ENCODE peak calls at places on chromosomes 3 and 15, in seven cellular contexts. O, G, K, N, E, Y and F are unnamed samples.
A peak's percentile ranks its signal among the peaks of the same experiment; 100 is the strongest.

GRCh38 chr15:27845535-27846369 is 253.4 kb downstream of the OCA2 start:
- DNase-seq in O (no peak), G (no peak), K (no peak), N (no peak), E (no peak), Y (no peak), F (no peak)

GRCh38 chr15:57031605-57032004 is 113.2 kb downstream of the TCF12 start:
- DNase-seq in O (no peak), G (no peak), K (no peak), N (no peak), E (peak; percentile 46), Y (no peak), F (no peak)

GRCh38 chr15:64561997-64562396 is 101.6 kb downstream of the ZNF609 start:
- DNase-seq in O (no peak), G (no peak), K (no peak), N (no peak), E (no peak), Y (no peak), F (no peak)

GRCh38 chr15:100565591-100565990 is 36.4 kb downstream of the LINS1 start:
- DNase-seq in O (no peak), G (no peak), K (no peak), N (no peak), E (no peak), Y (no peak), F (no peak)

GRCh38 chr3:51388286-51389029 is 2.6 kb upstream of the RBM15B start:
- DNase-seq in O (peak; percentile 60), G (no peak), K (peak; percentile 63), N (peak; percentile 47), E (peak; percentile 18), Y (no peak), F (no peak)

GRCh38 chr3:61682671-61683408 is 121.5 kb downstream of the PTPRG start:
- DNase-seq in O (no peak), G (no peak), K (no peak), N (no peak), E (no peak), Y (no peak), F (no peak)

GRCh38 chr3:181723064-181723463 is 11.3 kb downstream of the SOX2 start:
- DNase-seq in O (no peak), G (no peak), K (no peak), N (no peak), E (no peak), Y (no peak), F (no peak)

GRCh38 chr3:139295040-139295439 is 48.8 kb upstream of the MRPS22 start:
- DNase-seq in O (no peak), G (no peak), K (no peak), N (no peak), E (no peak), Y (peak; percentile 25), F (no peak)

GRCh38 chr3:196163212-196163611 is 48.0 kb downstream of the ZDHHC19 start:
- DNase-seq in O (no peak), G (no peak), K (no peak), N (no peak), E (no peak), Y (peak; percentile 23), F (no peak)

GRCh38 chr15:56243774-56244236 is at the start of gene RFX7:
- DNase-seq in O (peak; percentile 84), G (peak; percentile 91), K (peak; percentile 60), N (peak; percentile 85), E (peak; percentile 83), Y (peak; percentile 88), F (peak; percentile 72)

GRCh38 chr3:66989241-66989640 is 8.9 kb upstream of the KBTBD8 start:
- DNase-seq in O (no peak), G (no peak), K (no peak), N (no peak), E (no peak), Y (no peak), F (no peak)

GRCh38 chr3:11641683-11642407 is 1.9 kb downstream of the VGLL4 start:
- DNase-seq in O (no peak), G (no peak), K (no peak), N (no peak), E (no peak), Y (no peak), F (no peak)

GRCh38 chr3:171640520-171641412 is 169.5 kb downstream of the PLD1 start:
- DNase-seq in O (no peak), G (no peak), K (no peak), N (no peak), E (no peak), Y (no peak), F (no peak)

DNA sequence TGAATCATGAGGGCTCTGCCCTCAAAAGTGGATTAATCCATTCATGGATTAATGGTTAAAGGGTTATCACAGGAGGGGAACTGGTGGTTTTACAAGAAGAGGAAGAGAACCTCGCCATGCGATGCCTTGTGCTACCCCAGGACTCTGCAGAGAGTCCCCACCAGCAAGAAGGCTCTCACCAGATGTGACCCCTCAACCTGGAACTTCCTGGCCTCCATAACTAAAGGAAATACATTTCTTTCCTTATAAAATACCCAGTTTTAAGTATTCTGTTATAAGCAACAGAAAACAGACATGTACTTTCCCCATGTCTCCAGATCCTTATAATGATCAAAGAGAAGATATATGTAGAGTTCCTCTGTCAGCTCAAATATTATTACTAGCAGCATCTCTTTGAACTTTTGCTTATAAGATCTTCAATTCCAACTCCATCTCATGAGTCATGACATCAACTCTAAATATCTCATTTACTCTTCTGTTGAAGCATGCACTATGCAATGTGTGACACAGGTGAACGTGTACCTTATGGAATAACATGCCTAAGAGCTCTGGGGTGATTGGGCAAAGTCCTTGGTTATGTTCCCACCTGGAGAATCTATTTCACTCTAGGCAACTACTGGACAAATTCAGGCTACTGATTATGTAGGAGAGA is 37.5 kb upstream of the ZBTB38 start:
- DNase-seq in O (no peak), G (no peak), K (no peak), N (no peak), E (no peak), Y (no peak), F (no peak)
- H3K27ac ChIP-seq in O (peak overlapping the region; percentile 35), G (no peak overlapping the region), K (no peak overlapping the region), N (no peak overlapping the region), E (no peak overlapping the region), Y (peak overlapping the region; percentile 13), F (no peak overlapping the region)

GRCh38 chr15:70852501-70853269 is 1.3 kb downstream of the LARP6 start:
- DNase-seq in O (no peak), G (no peak), K (no peak), N (no peak), E (no peak), Y (no peak), F (no peak)

GRCh38 chr15:70853270-70853854 is 595 bp downstream of the LARP6 start:
- DNase-seq in O (peak; percentile 76), G (no peak), K (no peak), N (no peak), E (peak; percentile 21), Y (peak; percentile 63), F (no peak)

GRCh38 chr15:70854669-70854976 is 666 bp upstream of the LARP6 start:
- DNase-seq in O (no peak), G (no peak), K (no peak), N (no peak), E (no peak), Y (no peak), F (no peak)

GRCh38 chr15:70855764-70856163 is 1.8 kb upstream of the LARP6 start:
- DNase-seq in O (no peak), G (no peak), K (no peak), N (no peak), E (no peak), Y (no peak), F (no peak)

GRCh38 chr15:70853855-70854668 is at the start of gene LARP6:
- DNase-seq in O (peak; percentile 84), G (no peak), K (peak; percentile 56), N (peak; percentile 56), E (peak; percentile 53), Y (peak; percentile 81), F (no peak)
- H3K4me3 ChIP-seq in O (peak within 1 kb of the TSS; percentile 78), G (peak within 1 kb of the TSS; percentile 60), K (peak within 1 kb of the TSS; percentile 99), N (peak within 1 kb of the TSS; percentile 39), E (peak within 1 kb of the TSS; percentile 10), Y (peak within 1 kb of the TSS; percentile 81), F (no peak within 1 kb of the TSS)

DNA sequence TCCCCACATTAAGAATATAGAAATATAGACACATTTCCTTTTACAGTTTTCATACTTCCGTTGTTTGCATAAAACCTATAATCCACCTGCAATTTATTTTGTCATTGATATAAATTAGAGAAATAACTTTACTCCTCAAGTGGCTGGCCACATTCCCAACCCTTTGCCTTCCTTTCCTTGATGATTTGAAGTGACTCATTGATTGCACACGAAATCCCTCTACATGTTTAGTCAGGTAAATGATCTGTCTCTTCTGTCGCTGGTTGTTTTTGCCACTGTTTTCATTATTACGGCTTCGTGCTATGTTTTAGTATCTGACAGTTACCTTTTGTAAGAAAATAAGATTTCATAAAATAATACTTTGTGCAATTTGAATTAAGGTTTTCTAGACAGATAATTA is 272.2 kb upstream of the NR2E3 start:
- DNase-seq in O (no peak), G (no peak), K (no peak), N (no peak), E (no peak), Y (no peak), F (no peak)
- H3K27ac ChIP-seq in O (no peak overlapping the region), G (no peak overlapping the region), K (no peak overlapping the region), N (no peak overlapping the region), E (no peak overlapping the region), Y (no peak overlapping the region), F (no peak overlapping the region)

GRCh38 chr15:99502661-99503060 is 63.1 kb upstream of the MEF2A start:
- DNase-seq in O (no peak), G (no peak), K (no peak), N (no peak), E (no peak), Y (no peak), F (no peak)
- H3K4me3 ChIP-seq in O (no peak overlapping the region), G (no peak overlapping the region), K (no peak overlapping the region), N (no peak overlapping the region), E (no peak overlapping the region), Y (no peak overlapping the region), F (no peak overlapping the region)

GRCh38 chr3:46977811-46978195 is 1.3 kb upstream of the CCDC12 start:
- DNase-seq in O (no peak), G (no peak), K (peak; percentile 49), N (no peak), E (no peak), Y (peak; percentile 41), F (peak; percentile 7)
- H3K27ac ChIP-seq in O (peak overlapping the region; percentile 77), G (peak overlapping the region; percentile 91), K (peak overlapping the region; percentile 95), N (no peak overlapping the region), E (no peak overlapping the region), Y (peak overlapping the region; percentile 93), F (peak overlapping the region; percentile 91)

DNA sequence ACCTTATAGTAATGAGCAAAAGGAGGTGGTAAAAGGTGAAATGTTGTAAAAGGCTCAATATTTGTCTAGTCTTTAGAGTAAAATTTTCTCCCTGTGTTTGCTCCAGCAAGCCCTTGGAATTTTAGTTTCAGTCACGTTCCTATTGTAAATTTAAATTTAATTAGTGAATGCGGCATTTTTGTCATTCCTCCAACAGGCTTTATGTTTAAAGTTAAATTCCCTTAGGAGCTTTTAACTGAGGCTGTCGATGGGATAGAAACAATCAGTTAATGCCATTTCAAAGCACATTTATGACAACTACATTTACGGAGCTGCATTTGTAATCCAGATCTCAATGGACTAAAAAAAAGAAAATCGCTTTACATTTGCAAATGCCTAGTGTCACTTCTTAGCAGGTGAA is 868 bp upstream of the GADL1 start:
- DNase-seq in O (no peak), G (no peak), K (no peak), N (no peak), E (no peak), Y (no peak), F (no peak)
- H3K4me3 ChIP-seq in O (no peak overlapping the region), G (no peak overlapping the region), K (no peak overlapping the region), N (no peak overlapping the region), E (no peak overlapping the region), Y (peak overlapping the region; percentile 74), F (no peak overlapping the region)